ENCODE peak calls at places on chromosomes 3 and 15, in four cellular contexts. Y is PC-3; T is esophagus squamous epithelium; F is CD4-positive, alpha-beta T cell. G is an unnamed sample.

GRCh38 chr15:25508369-25509002 is 69.7 kb upstream of the UBE3A start:
- DNase-seq in T (no peak), F (no peak), Y (peak; percentile 42), G (no peak)

GRCh38 chr3:115800489-115801080 is 177.3 kb downstream of the GAP43 start:
- DNase-seq in T (no peak), F (no peak), Y (peak; percentile 97), G (no peak)

GRCh38 chr3:170531557-170532335 is 54.1 kb downstream of the SLC7A14 start:
- DNase-seq in F (no peak), Y (no peak), T (no peak), G (no peak)

GRCh38 chr15:41881925-41882688 is 11.7 kb downstream of the SPTBN5 start:
- DNase-seq in T (no peak), F (no peak), Y (no peak), G (no peak)

GRCh38 chr15:57595011-57595866 is 3.5 kb downstream of the MYZAP start:
- DNase-seq in F (no peak), T (no peak), Y (no peak), G (no peak)

GRCh38 chr3:72017935-72018334 is 233.0 kb upstream of the PROK2 start:
- DNase-seq in T (no peak), F (no peak), Y (no peak), G (no peak)

GRCh38 chr3:56691165-56692000 is 8.3 kb upstream of the TASOR start:
- DNase-seq in T (no peak), Y (peak; percentile 97), F (no peak), G (no peak)

GRCh38 chr3:114333180-114333922 is 39.5 kb downstream of the TIGIT start:
- DNase-seq in T (no peak), Y (no peak), F (no peak), G (no peak)

GRCh38 chr3:171309906-171310359 is 150.3 kb downstream of the TNIK start:
- DNase-seq in Y (peak; percentile 36), T (no peak), F (no peak), G (no peak)

GRCh38 chr3:197896421-197896820 is 53.6 kb upstream of the RPL35A start:
- DNase-seq in F (no peak), Y (no peak), T (no peak), G (no peak)

GRCh38 chr3:194604126-194604525 is 29.1 kb downstream of the TMEM44 start:
- DNase-seq in F (no peak), Y (no peak), T (no peak), G (no peak)

GRCh38 chr15:26070095-26070532 is 207.0 kb upstream of the ATP10A start:
- DNase-seq in Y (no peak), F (no peak), T (no peak), G (peak; percentile 27)

GRCh38 chr15:25250906-25251622 is 187.8 kb downstream of the UBE3A start:
- DNase-seq in F (peak; percentile 2), T (no peak), Y (no peak), G (no peak)

GRCh38 chr3:182725372-182726251 is 67.7 kb upstream of the ATP11B start:
- DNase-seq in F (no peak), Y (no peak), T (no peak), G (no peak)
- H3K27ac ChIP-seq in F (no peak overlapping the region), Y (no peak overlapping the region), T (no peak overlapping the region), G (no peak overlapping the region)

GRCh38 chr3:184564685-184565385 is 3.2 kb downstream of the EPHB3 start:
- DNase-seq in T (no peak), F (no peak), Y (no peak), G (no peak)
- H3K27ac ChIP-seq in T (peak overlapping the region; percentile 98), F (no peak overlapping the region), Y (peak overlapping the region; percentile 76), G (no peak overlapping the region)

GRCh38 chr3:42652611-42653302 is 740 bp upstream of the ZBTB47 start:
- DNase-seq in Y (peak; percentile 90), F (no peak), T (no peak), G (no peak)

GRCh38 chr3:42654331-42655201 is 1.1 kb downstream of the ZBTB47 start:
- DNase-seq in Y (peak; percentile 38), F (no peak), T (no peak), G (peak; percentile 66)

GRCh38 chr3:42652251-42652610 is 1.3 kb upstream of the ZBTB47 start:
- DNase-seq in Y (no peak), F (no peak), T (no peak), G (no peak)

GRCh38 chr3:42653560-42654330 is at the start of gene ZBTB47:
- DNase-seq in Y (peak; percentile 44), F (no peak), T (no peak), G (no peak)

DNA sequence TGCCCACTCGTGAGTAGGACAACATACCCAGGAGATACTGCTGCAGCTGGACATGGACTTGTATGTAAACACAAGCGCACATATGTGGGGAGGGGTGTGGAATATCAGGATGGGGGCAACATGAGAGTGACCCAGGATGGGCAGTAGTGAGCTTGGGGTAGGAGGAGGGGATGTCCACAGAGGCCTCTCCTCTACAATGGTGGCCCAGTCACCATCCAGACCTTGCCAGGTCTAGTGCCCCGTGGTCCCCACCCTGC is 266 bp upstream of the ZBTB47 start:
- DNase-seq in T (no peak), Y (no peak), F (no peak), G (no peak)
- H3K27ac ChIP-seq in T (peak overlapping the region; percentile 94), Y (peak overlapping the region; percentile 53), F (no peak overlapping the region), G (peak overlapping the region; percentile 98)

GRCh38 chr15:36571301-36571700 is 8.1 kb upstream of the CDIN1 start:
- DNase-seq in F (no peak), Y (no peak), T (no peak), G (no peak)

GRCh38 chr15:36577082-36577481 is 2.3 kb upstream of the CDIN1 start:
- DNase-seq in F (no peak), Y (no peak), T (no peak), G (no peak)

GRCh38 chr15:36579792-36580431 is 486 bp downstream of the CDIN1 start:
- DNase-seq in Y (peak; percentile 18), T (no peak), F (peak; percentile 14), G (no peak)

DNA sequence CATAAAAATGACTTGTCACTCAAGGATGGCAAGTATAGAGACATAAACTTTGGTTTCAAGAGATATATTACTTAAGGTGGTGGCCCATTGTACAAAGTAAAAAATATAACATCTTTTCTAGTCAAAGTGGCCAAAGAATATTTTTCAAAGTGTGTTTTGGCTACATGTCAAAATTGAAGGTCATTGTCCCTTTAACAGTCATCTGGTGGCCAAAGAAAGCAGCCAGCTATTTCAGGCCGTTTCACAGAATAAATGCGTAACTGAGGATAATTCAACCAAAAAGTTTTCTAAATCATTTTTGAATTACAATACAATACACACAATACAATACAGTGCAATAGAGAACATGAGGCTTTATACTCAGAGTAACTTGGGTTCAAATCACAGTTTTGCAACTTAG is 4.2 kb upstream of the CDIN1 start:
- DNase-seq in F (no peak), Y (no peak), T (no peak), G (no peak)
- H3K27ac ChIP-seq in F (no peak overlapping the region), Y (no peak overlapping the region), T (no peak overlapping the region), G (no peak overlapping the region)

GRCh38 chr3:14345496-14346150 is 56.8 kb upstream of the SLC6A6 start:
- DNase-seq in F (no peak), Y (peak; percentile 35), T (no peak), G (no peak)

GRCh38 chr3:14347110-14347509 is 55.3 kb upstream of the SLC6A6 start:
- DNase-seq in F (no peak), T (no peak), Y (no peak), G (no peak)

GRCh38 chr3:14346642-14347041 is 55.8 kb upstream of the SLC6A6 start:
- DNase-seq in Y (no peak), T (no peak), F (no peak), G (no peak)

GRCh38 chr3:14344351-14344750 is 58.1 kb upstream of the SLC6A6 start:
- DNase-seq in Y (no peak), F (no peak), T (no peak), G (no peak)

GRCh38 chr3:14346191-14346590 is 56.2 kb upstream of the SLC6A6 start:
- DNase-seq in T (no peak), Y (no peak), F (no peak), G (no peak)
- H3K27ac ChIP-seq in T (no peak overlapping the region), Y (no peak overlapping the region), F (no peak overlapping the region), G (no peak overlapping the region)

GRCh38 chr3:151226088-151226563 is 23.1 kb upstream of the GPR171 start:
- DNase-seq in F (no peak), Y (peak; percentile 86), T (no peak), G (no peak)
- H3K27ac ChIP-seq in F (no peak overlapping the region), Y (no peak overlapping the region), T (peak overlapping the region; percentile 31), G (no peak overlapping the region)